ENCODE peak calls at places on chromosome 9, in ten cellular contexts. E is Caki2; T is stimulated activated CD4-positive, alpha-beta T cell treated with anti-CD3 and anti-CD28 coated beads, Interleukin-2, amount 100 ng/mL, for 24 hours; Q is AG09319; X is fibroblast of lung; U is H9; D is RKO; Z is BE2C; B is heart right ventricle; K is anterior cingulate cortex. S is an unnamed sample.

GRCh38 chr9:88460583-88461332 is 72.5 kb downstream of the SPIN1 start:
- DNase-seq in E (no peak), T (peak), Q (no peak), X (peak), U (no peak), D (peak), Z (no peak), B (no peak), K (no peak), S (no peak)

GRCh38 chr9:28956111-28956880 is 1383.0 kb upstream of the C9orf72 start:
- DNase-seq in E (peak), T (no peak), Q (no peak), X (no peak), U (no peak), D (no peak), Z (no peak), B (no peak), K (no peak), S (no peak)

GRCh38 chr9:35553670-35554543 is 51.2 kb upstream of the TESK1 start:
- DNase-seq in E (peak), T (peak), Q (peak), X (peak), U (peak), D (no peak), Z (peak), B (peak), K (no peak), S (peak)

GRCh38 chr9:131620764-131621520 is 75.6 kb downstream of the PRRT1B start:
- DNase-seq in E (no peak), T (no peak), Q (no peak), X (no peak), U (no peak), D (no peak), Z (no peak), B (no peak), K (no peak), S (no peak)

GRCh38 chr9:15512204-15512603 is 1.4 kb upstream of the PSIP1 start:
- DNase-seq in E (no peak), T (no peak), Q (no peak), X (no peak), U (no peak), D (no peak), Z (no peak), B (no peak), K (no peak), S (no peak)

GRCh38 chr9:35666547-35666946 is 1.6 kb upstream of the ARHGEF39 start:
- DNase-seq in E (no peak), T (no peak), Q (no peak), X (no peak), U (no peak), D (no peak), Z (no peak), B (no peak), K (no peak), S (no peak)

GRCh38 chr9:22005700-22006605 is 3.2 kb downstream of the CDKN2B start:
- DNase-seq in E (no peak), T (no peak), Q (no peak), X (peak), U (peak), D (no peak), Z (peak), B (no peak), K (no peak), S (no peak)

GRCh38 chr9:5582835-5583195 is 46.1 kb upstream of the RIC1 start:
- DNase-seq in E (peak), T (peak), Q (peak), X (peak), U (no peak), D (peak), Z (no peak), B (peak), K (no peak), S (peak)

GRCh38 chr9:86891091-86891490 is 56.2 kb downstream of the GAS1 start:
- DNase-seq in E (no peak), T (no peak), Q (peak), X (no peak), U (no peak), D (no peak), Z (no peak), B (no peak), K (no peak), S (no peak)

GRCh38 chr9:81053298-81054025 is 635.9 kb downstream of the TLE1 start:
- DNase-seq in E (no peak), T (no peak), Q (no peak), X (peak), U (no peak), D (no peak), Z (no peak), B (no peak), K (no peak), S (no peak)

GRCh38 chr9:14415947-14416346 is 102.0 kb upstream of the NFIB start:
- DNase-seq in E (no peak), T (no peak), Q (no peak), X (peak), U (no peak), D (peak), Z (no peak), B (no peak), K (no peak), S (no peak)

GRCh38 chr9:95936579-95937075 is 61.1 kb downstream of the ERCC6L2 start:
- DNase-seq in E (no peak), T (no peak), Q (no peak), X (no peak), U (no peak), D (no peak), Z (no peak), B (no peak), K (no peak), S (no peak)

GRCh38 chr9:81824802-81825770 is 103.1 kb upstream of the SPATA31D4 start:
- DNase-seq in E (no peak), T (no peak), Q (no peak), X (peak), U (no peak), D (no peak), Z (no peak), B (no peak), K (no peak), S (no peak)

GRCh38 chr9:117414220-117414905 is 494 bp downstream of the ASTN2 start:
- DNase-seq in E (peak), T (no peak), Q (no peak), X (peak), U (peak), D (no peak), Z (peak), B (no peak), K (no peak), S (peak)

GRCh38 chr9:4985376-4986266 is 549 bp downstream of the JAK2 start:
- DNase-seq in E (peak), T (peak), Q (peak), X (peak), U (peak), D (peak), Z (no peak), B (peak), K (peak), S (peak)

GRCh38 chr9:93774331-93775102 is 180.6 kb downstream of the BARX1 start:
- DNase-seq in E (no peak), T (no peak), Q (no peak), X (no peak), U (no peak), D (no peak), Z (no peak), B (no peak), K (no peak), S (no peak)

GRCh38 chr9:131310833-131311554 is 21.5 kb downstream of the PLPP7 start:
- DNase-seq in E (no peak), T (peak), Q (no peak), X (no peak), U (no peak), D (no peak), Z (no peak), B (peak), K (no peak), S (peak)

GRCh38 chr9:34430843-34431437 is 27.4 kb downstream of the FAM219A start:
- DNase-seq in E (peak), T (peak), Q (peak), X (peak), U (peak), D (peak), Z (peak), B (peak), K (peak), S (peak)

GRCh38 chr9:113593682-113594281 is 130.3 kb downstream of the RGS3 start:
- DNase-seq in E (peak), T (peak), Q (peak), X (peak), U (peak), D (peak), Z (peak), B (peak), K (peak), S (peak)